ENCODE peak calls at places on chromosomes 16 and 17, in seven cellular contexts. G, B, D, V, U, Y and X are unnamed samples.

GRCh38 chr16:1745181-1745899 is 26.0 kb downstream of the NME3 start:
- DNase-seq in B (no peak), G (peak), U (no peak), D (peak), Y (no peak), V (no peak), X (peak)

GRCh38 chr17:56823848-56824247 is 9.9 kb downstream of the C17orf67 start:
- DNase-seq in V (no peak), D (no peak), Y (no peak), U (no peak), B (no peak), G (no peak), X (no peak)

GRCh38 chr16:85583491-85584181 is 29.5 kb upstream of the GSE1 start:
- DNase-seq in D (no peak), B (peak), U (no peak), V (no peak), G (peak), Y (no peak), X (peak)

GRCh38 chr17:71821512-71821911 is 299.3 kb upstream of the SOX9 start:
- DNase-seq in G (no peak), D (no peak), Y (no peak), B (no peak), U (no peak), V (no peak), X (peak)

GRCh38 chr17:75635610-75636202 is 2.5 kb downstream of the SMIM5 start:
- DNase-seq in U (no peak), D (no peak), G (no peak), B (no peak), V (peak), Y (no peak), X (no peak)

GRCh38 chr17:58318065-58318481 is 10.5 kb downstream of the TSPOAP1 start:
- DNase-seq in B (no peak), U (no peak), D (peak), G (no peak), Y (no peak), V (no peak), X (no peak)

GRCh38 chr17:42459983-42460300 is 1.3 kb downstream of the ATP6V0A1 start:
- DNase-seq in B (no peak), Y (peak), D (no peak), G (peak), U (no peak), V (no peak), X (peak)

GRCh38 chr17:37384560-37385160 is 8.9 kb downstream of the C17orf78 start:
- DNase-seq in B (no peak), U (no peak), V (no peak), Y (no peak), D (no peak), G (no peak), X (no peak)

GRCh38 chr16:69323428-69323827 is 7.0 kb downstream of the PDF start:
- DNase-seq in G (no peak), B (no peak), Y (no peak), U (no peak), D (peak), V (no peak), X (no peak)

GRCh38 chr16:4358831-4359561 is 7.9 kb upstream of the PAM16 start:
- DNase-seq in B (no peak), V (peak), G (peak), Y (no peak), U (no peak), D (peak), X (no peak)

GRCh38 chr17:4853195-4853762 is 20.1 kb downstream of the MINK1 start:
- DNase-seq in G (no peak), U (no peak), Y (peak), D (no peak), B (no peak), V (no peak), X (no peak)

GRCh38 chr17:67608691-67609090 is 109.0 kb upstream of the NOL11 start:
- DNase-seq in B (no peak), G (peak), V (no peak), D (no peak), Y (no peak), U (no peak), X (peak)

GRCh38 chr17:43875476-43876147 is 28.6 kb downstream of the CD300LG start:
- DNase-seq in G (no peak), V (no peak), B (no peak), U (no peak), D (no peak), Y (no peak), X (no peak)

GRCh38 chr17:77433385-77434135 is 292.8 kb downstream of the SEC14L1 start:
- DNase-seq in V (no peak), D (no peak), G (peak), B (no peak), U (no peak), Y (no peak), X (peak)

GRCh38 chr16:48497129-48497528 is 111.9 kb upstream of the SIAH1 start:
- DNase-seq in V (no peak), D (peak), Y (no peak), U (no peak), G (no peak), B (no peak), X (no peak)

GRCh38 chr17:65389426-65389825 is 172.0 kb downstream of the AXIN2 start:
- DNase-seq in Y (no peak), D (no peak), V (no peak), U (no peak), B (no peak), G (peak), X (peak)

GRCh38 chr17:49223517-49224197 is 6.9 kb downstream of the PHOSPHO1 start:
- DNase-seq in D (peak), U (no peak), B (no peak), G (peak), Y (peak), V (peak), X (peak)

GRCh38 chr17:76550712-76551615 is 11.1 kb downstream of the PRCD start:
- DNase-seq in D (no peak), V (no peak), U (no peak), G (no peak), Y (peak), B (no peak), X (peak)

GRCh38 chr17:64638552-64639198 is 23.4 kb downstream of the SMURF2 start:
- DNase-seq in D (no peak), Y (no peak), B (no peak), V (no peak), U (no peak), G (peak), X (peak)

GRCh38 chr17:42660692-42661345 is 1.7 kb downstream of the TUBG2 start:
- DNase-seq in B (no peak), U (no peak), V (peak), G (peak), Y (no peak), D (no peak), X (peak)

GRCh38 chr17:17538417-17539391 is 42.5 kb upstream of the RASD1 start:
- DNase-seq in B (no peak), Y (peak), V (peak), G (no peak), U (no peak), D (no peak), X (no peak)

GRCh38 chr17:80286638-80286960 is 25.9 kb downstream of the RNF213 start:
- DNase-seq in B (no peak), G (no peak), V (no peak), D (no peak), Y (no peak), U (no peak), X (no peak)

GRCh38 chr17:17681744-17682292 is 560 bp downstream of the RAI1 start:
- DNase-seq in B (no peak), U (no peak), Y (no peak), G (peak), V (peak), D (peak), X (no peak)